ENCODE peak calls at places on chromosomes 12 and 14, in four cellular contexts. Z is colonic mucosa, W is hepatocyte, Y is mammary epithelial cell. C is an unnamed sample.
A peak's percentile ranks its signal among the peaks of the same experiment; 100 is the strongest.

GRCh38 chr12:64528616-64529015 is 76.7 kb downstream of the TBK1 start:
- DNase-seq in Z (no peak), Y (no peak), W (no peak), C (no peak)

GRCh38 chr12:94092516-94093241 is 55.7 kb upstream of the PLXNC1 start:
- DNase-seq in Z (no peak), W (no peak), Y (peak; percentile 77), C (no peak)

GRCh38 chr12:68131867-68132414 is 27.6 kb downstream of the IFNG start:
- DNase-seq in Z (no peak), Y (peak; percentile 71), W (no peak), C (no peak)

GRCh38 chr12:4763549-4763948 is 43.3 kb downstream of the GALNT8 start:
- DNase-seq in Y (no peak), W (peak; percentile 40), Z (peak; percentile 37), C (no peak)

GRCh38 chr12:103840881-103841689 is at the start of gene NT5DC3:
- DNase-seq in W (peak; percentile 94), Y (peak; percentile 85), Z (peak; percentile 88), C (peak; percentile 85)

GRCh38 chr14:24710403-24711063 is 76.5 kb upstream of the GZMB start:
- DNase-seq in Z (peak; percentile 59), W (peak; percentile 78), Y (peak; percentile 17), C (peak; percentile 12)

GRCh38 chr14:54659365-54659764 is 92.4 kb downstream of the SAMD4A start:
- DNase-seq in Z (no peak), W (no peak), Y (peak; percentile 99), C (no peak)

GRCh38 chr12:18824287-18824686 is 86.4 kb downstream of the CAPZA3 start:
- DNase-seq in Z (no peak), Y (no peak), W (no peak), C (no peak)

GRCh38 chr12:9372202-9372601 is 164.0 kb upstream of the PZP start:
- DNase-seq in Y (peak; percentile 34), W (peak; percentile 36), Z (no peak), C (no peak)

GRCh38 chr12:68431786-68432185 is 99.6 kb upstream of the MDM1 start:
- DNase-seq in Y (no peak), Z (no peak), W (no peak), C (no peak)

GRCh38 chr14:95784137-95784536 is 70.2 kb upstream of the TCL1A start:
- DNase-seq in Y (peak; percentile 8), Z (no peak), W (peak; percentile 71), C (no peak)

GRCh38 chr14:94404561-94404960 is 16.2 kb upstream of the SERPINA1 start:
- DNase-seq in Y (no peak), Z (no peak), W (no peak), C (no peak)

GRCh38 chr12:98997-99396 is 32.4 kb downstream of the IQSEC3 start:
- DNase-seq in W (peak; percentile 34), Z (no peak), Y (no peak), C (no peak)

GRCh38 chr14:52885230-52885629 is 65.6 kb downstream of the FERMT2 start:
- DNase-seq in Z (no peak), W (no peak), Y (no peak), C (no peak)

GRCh38 chr14:20530771-20531571 is 25.6 kb downstream of the RNASE10 start:
- DNase-seq in W (peak; percentile 85), Y (peak; percentile 58), Z (peak; percentile 75), C (peak; percentile 32)

GRCh38 chr14:99479903-99480855 is 480 bp downstream of the SETD3 start:
- DNase-seq in Y (peak; percentile 54), W (peak; percentile 75), Z (peak; percentile 59), C (peak; percentile 25)

GRCh38 chr12:115491851-115492250 is 785.6 kb downstream of the MED13L start:
- DNase-seq in W (no peak), Z (no peak), Y (no peak), C (no peak)

GRCh38 chr14:26987734-26988363 is 390.0 kb upstream of the NOVA1 start:
- DNase-seq in W (no peak), Z (no peak), Y (no peak), C (no peak)

GRCh38 chr14:58635041-58635440 is 2.7 kb upstream of the DACT1 start:
- DNase-seq in Z (no peak), Y (no peak), W (no peak), C (no peak)

GRCh38 chr12:109966531-109966930 is 29.6 kb downstream of the GIT2 start:
- DNase-seq in Y (no peak), W (no peak), Z (no peak), C (no peak)

GRCh38 chr12:6276936-6277615 is 33.4 kb upstream of the PLEKHG6 start:
- DNase-seq in Z (peak; percentile 60), W (no peak), Y (peak; percentile 77), C (no peak)

GRCh38 chr12:24380122-24380521 is 430.7 kb upstream of the SOX5 start:
- DNase-seq in W (no peak), Y (no peak), Z (no peak), C (no peak)

DNA sequence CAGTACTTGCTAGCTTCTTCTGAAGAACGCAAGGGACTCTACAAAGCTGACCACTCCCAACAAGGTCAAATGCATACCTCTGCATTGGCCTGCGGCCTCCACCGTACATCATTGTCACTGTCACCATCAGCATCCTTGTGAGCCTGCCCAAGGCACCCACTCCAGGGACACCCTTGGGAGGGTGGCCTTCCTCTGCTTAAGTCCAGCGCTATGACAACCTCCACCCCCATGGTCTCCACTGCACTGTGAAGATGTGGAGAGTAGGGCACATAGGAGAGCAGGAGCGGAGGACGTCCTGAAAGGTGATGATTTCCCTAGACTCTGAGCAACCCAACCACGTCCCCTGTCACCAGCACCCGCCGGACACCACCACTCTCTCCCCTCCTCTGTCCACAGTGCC is 252.8 kb downstream of the ALG10 start:
- DNase-seq in W (no peak), Y (no peak), Z (no peak), C (no peak)
- H3K9me3 ChIP-seq in W (no peaks in the 10 kb centered on the region), Y (peaks cover 15% of the 10 kb centered on the region), Z (no peaks in the 10 kb centered on the region), C (no peaks in the 10 kb centered on the region)

DNA sequence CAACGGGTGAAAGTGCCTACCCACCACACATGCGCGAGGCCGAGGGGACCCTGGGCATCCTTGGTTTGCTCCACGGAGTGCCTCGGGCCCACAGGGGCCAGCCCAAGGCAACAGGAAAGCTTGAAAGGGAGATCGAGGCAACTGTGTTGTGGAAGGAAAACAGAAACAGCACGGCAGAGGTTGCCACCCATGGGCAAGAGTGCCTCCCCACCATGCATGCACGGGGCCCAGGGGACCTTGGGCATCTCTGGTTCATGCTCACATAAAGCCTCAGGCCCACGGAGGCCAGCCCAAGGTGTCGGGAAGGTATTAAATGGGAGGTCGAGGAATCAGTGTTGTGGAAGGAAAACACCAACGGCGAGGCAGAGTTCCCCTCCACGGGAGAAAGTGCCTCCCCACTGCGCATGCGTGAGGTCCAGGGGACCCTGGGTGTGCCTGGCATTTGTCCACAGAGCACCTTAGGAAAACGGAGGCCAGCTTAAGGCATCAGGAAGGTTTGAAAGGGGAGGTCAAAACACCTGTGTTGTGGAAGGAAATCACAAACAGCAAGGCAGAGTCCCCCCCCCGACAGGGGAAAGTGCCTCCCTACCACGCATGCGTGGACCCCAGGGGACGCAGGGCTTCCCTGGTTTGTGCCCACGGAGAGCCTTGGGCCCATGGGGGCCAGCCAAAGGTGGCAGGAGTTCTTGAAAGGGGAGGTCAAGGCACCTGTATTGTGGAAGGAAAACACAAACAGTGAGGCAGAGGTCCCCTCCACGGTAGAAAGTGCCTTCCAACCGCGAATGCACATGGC is 367.3 kb downstream of the ALG10 start:
- DNase-seq in Z (no peak), Y (no peak), W (no peak), C (no peak)
- H3K9me3 ChIP-seq in Z (no peaks in the 10 kb centered on the region), Y (peaks cover 67% of the 10 kb centered on the region), W (no peaks in the 10 kb centered on the region), C (no peaks in the 10 kb centered on the region)

GRCh38 chr14:48023881-48024280 is 348.5 kb upstream of the MDGA2 start:
- DNase-seq in Z (no peak), W (no peak), Y (no peak), C (no peak)
- H3K9me3 ChIP-seq in Z (no peaks in the 10 kb centered on the region), W (no peaks in the 10 kb centered on the region), Y (peaks cover 14% of the 10 kb centered on the region), C (no peaks in the 10 kb centered on the region)

GRCh38 chr12:128603573-128604120 is 220.1 kb downstream of the SLC15A4 start:
- DNase-seq in Z (peak; percentile 22), W (peak; percentile 34), Y (no peak), C (no peak)
- H3K9me3 ChIP-seq in Z (no peaks in the 10 kb centered on the region), W (no peaks in the 10 kb centered on the region), Y (peaks cover 17% of the 10 kb centered on the region), C (no peaks in the 10 kb centered on the region)

GRCh38 chr12:89870413-89871184 is 162.0 kb upstream of the ATP2B1 start:
- DNase-seq in Y (no peak), W (no peak), Z (no peak), C (no peak)

GRCh38 chr12:89873745-89874144 is 165.1 kb upstream of the ATP2B1 start:
- DNase-seq in Z (no peak), Y (no peak), W (no peak), C (no peak)

GRCh38 chr12:89874146-89874545 is 165.5 kb upstream of the ATP2B1 start:
- DNase-seq in Z (no peak), W (no peak), Y (no peak), C (no peak)

GRCh38 chr12:89875225-89875624 is 166.6 kb upstream of the ATP2B1 start:
- DNase-seq in Y (no peak), Z (no peak), W (no peak), C (no peak)

GRCh38 chr12:89872922-89873630 is 164.4 kb upstream of the ATP2B1 start:
- DNase-seq in W (no peak), Z (no peak), Y (no peak), C (no peak)
- H3K9me3 ChIP-seq in W (no peaks in the 10 kb centered on the region), Z (no peaks in the 10 kb centered on the region), Y (no peaks in the 10 kb centered on the region), C (peaks cover 9% of the 10 kb centered on the region)

DNA sequence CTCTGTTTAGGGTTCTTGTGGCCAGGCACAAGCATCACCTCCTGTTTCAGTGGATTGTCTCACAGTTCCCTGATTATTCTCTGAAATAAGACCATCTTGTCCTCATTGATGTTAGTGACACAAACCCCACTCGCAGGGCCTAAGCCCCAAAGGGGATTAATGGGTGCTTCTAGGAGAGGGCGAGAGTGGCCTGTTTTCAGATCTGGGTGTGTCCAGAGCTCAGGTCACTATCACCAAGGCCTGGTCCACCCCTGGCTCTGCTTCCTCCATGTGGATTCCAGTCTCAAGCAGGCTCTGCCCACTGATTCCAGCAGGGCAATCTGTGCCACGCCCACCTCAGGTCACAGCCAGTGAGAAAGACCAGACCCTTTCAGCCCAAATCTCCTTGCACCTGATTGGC is 361.9 kb downstream of the ADGRD1 start:
- DNase-seq in Z (no peak), Y (no peak), W (no peak), C (no peak)
- H3K9me3 ChIP-seq in Z (no peaks in the 10 kb centered on the region), Y (peaks cover 4% of the 10 kb centered on the region), W (peaks cover 7% of the 10 kb centered on the region), C (no peaks in the 10 kb centered on the region)

C was measured in T-helper 17 cell.